ENCODE peak calls at places on chromosomes 7 and 10, in five cellular contexts. One of them, this sample, is unnamed.
A peak's percentile ranks its signal among the peaks of the same experiment; 100 is the strongest.

GRCh38 chr7:50658696-50659095 is 93.5 kb upstream of the DDC start:
- DNase-seq in fibroblast of lung: no peak
- DNase-seq in astrocyte: no peak
- DNase-seq in K562: no peak
- DNase-seq in GM23248: no peak
- DNase-seq in this sample: no peak

GRCh38 chr7:55253188-55253587 is 111.9 kb upstream of the LANCL2 start:
- DNase-seq in GM23248: no peak
- DNase-seq in K562: no peak
- DNase-seq in fibroblast of lung: no peak
- DNase-seq in astrocyte: no peak
- DNase-seq in this sample: no peak

GRCh38 chr10:88389456-88389855 is 193.7 kb downstream of the RNLS start:
- DNase-seq in fibroblast of lung: peak; percentile 83
- DNase-seq in astrocyte: no peak
- DNase-seq in K562: no peak
- DNase-seq in GM23248: peak; percentile 60
- DNase-seq in this sample: peak; percentile 27

GRCh38 chr10:8283986-8284385 is 229.5 kb downstream of the GATA3 start:
- DNase-seq in astrocyte: peak; percentile 77
- DNase-seq in fibroblast of lung: no peak
- DNase-seq in K562: no peak
- DNase-seq in GM23248: no peak
- DNase-seq in this sample: no peak

GRCh38 chr7:73999664-74000420 is 28.1 kb upstream of the ELN start:
- DNase-seq in fibroblast of lung: peak; percentile 85
- DNase-seq in K562: no peak
- DNase-seq in astrocyte: peak; percentile 95
- DNase-seq in GM23248: peak; percentile 93
- DNase-seq in this sample: no peak

GRCh38 chr10:3229815-3230214 is 57.2 kb upstream of the PITRM1 start:
- DNase-seq in fibroblast of lung: no peak
- DNase-seq in astrocyte: peak; percentile 36
- DNase-seq in GM23248: peak; percentile 60
- DNase-seq in K562: no peak
- DNase-seq in this sample: no peak

GRCh38 chr7:47937065-47937687 is 11.1 kb downstream of the PKD1L1 start:
- DNase-seq in GM23248: no peak
- DNase-seq in astrocyte: no peak
- DNase-seq in fibroblast of lung: no peak
- DNase-seq in K562: no peak
- DNase-seq in this sample: peak; percentile 20

GRCh38 chr7:116689787-116690186 is 17.8 kb downstream of the MET start:
- DNase-seq in K562: no peak
- DNase-seq in astrocyte: peak; percentile 73
- DNase-seq in fibroblast of lung: no peak
- DNase-seq in GM23248: peak; percentile 53
- DNase-seq in this sample: no peak

GRCh38 chr10:103448751-103449150 is 3.4 kb downstream of the CALHM2 start:
- DNase-seq in K562: no peak
- DNase-seq in fibroblast of lung: peak; percentile 79
- DNase-seq in GM23248: peak; percentile 97
- DNase-seq in astrocyte: peak; percentile 72
- DNase-seq in this sample: no peak

GRCh38 chr10:68759223-68759863 is 38.3 kb downstream of the CCAR1 start:
- DNase-seq in GM23248: no peak
- DNase-seq in K562: no peak
- DNase-seq in astrocyte: no peak
- DNase-seq in fibroblast of lung: no peak
- DNase-seq in this sample: no peak

GRCh38 chr10:106508920-106509319 is 655.6 kb downstream of the SORCS1 start:
- DNase-seq in K562: no peak
- DNase-seq in astrocyte: peak; percentile 1
- DNase-seq in fibroblast of lung: no peak
- DNase-seq in GM23248: peak; percentile 1
- DNase-seq in this sample: no peak

GRCh38 chr7:101954494-101954893 is 137.1 kb downstream of the CUX1 start:
- DNase-seq in astrocyte: no peak
- DNase-seq in fibroblast of lung: no peak
- DNase-seq in K562: no peak
- DNase-seq in GM23248: no peak
- DNase-seq in this sample: no peak

GRCh38 chr7:101951757-101952156 is 134.3 kb downstream of the CUX1 start:
- DNase-seq in K562: no peak
- DNase-seq in fibroblast of lung: no peak
- DNase-seq in astrocyte: no peak
- DNase-seq in GM23248: no peak
- DNase-seq in this sample: no peak

GRCh38 chr7:101953248-101953819 is 135.9 kb downstream of the CUX1 start:
- DNase-seq in fibroblast of lung: peak; percentile 91
- DNase-seq in astrocyte: peak; percentile 86
- DNase-seq in GM23248: peak; percentile 92
- DNase-seq in K562: no peak
- DNase-seq in this sample: no peak

GRCh38 chr7:101950450-101951119 is 133.2 kb downstream of the CUX1 start:
- DNase-seq in astrocyte: peak; percentile 65
- DNase-seq in fibroblast of lung: peak; percentile 90
- DNase-seq in K562: peak; percentile 79
- DNase-seq in GM23248: peak; percentile 63
- DNase-seq in this sample: peak; percentile 35

GRCh38 chr7:101952355-101953247 is 135.2 kb downstream of the CUX1 start:
- DNase-seq in fibroblast of lung: peak; percentile 91
- DNase-seq in K562: peak; percentile 42
- DNase-seq in GM23248: peak; percentile 91
- DNase-seq in astrocyte: peak; percentile 91
- DNase-seq in this sample: no peak
- H3K27ac ChIP-seq in fibroblast of lung: peak overlapping the region; percentile 75
- H3K27ac ChIP-seq in K562: no peak overlapping the region
- H3K27ac ChIP-seq in GM23248: peak overlapping the region; percentile 97
- H3K27ac ChIP-seq in astrocyte: peak overlapping the region; percentile 94
- H3K27ac ChIP-seq in this sample: no peak overlapping the region

DNA sequence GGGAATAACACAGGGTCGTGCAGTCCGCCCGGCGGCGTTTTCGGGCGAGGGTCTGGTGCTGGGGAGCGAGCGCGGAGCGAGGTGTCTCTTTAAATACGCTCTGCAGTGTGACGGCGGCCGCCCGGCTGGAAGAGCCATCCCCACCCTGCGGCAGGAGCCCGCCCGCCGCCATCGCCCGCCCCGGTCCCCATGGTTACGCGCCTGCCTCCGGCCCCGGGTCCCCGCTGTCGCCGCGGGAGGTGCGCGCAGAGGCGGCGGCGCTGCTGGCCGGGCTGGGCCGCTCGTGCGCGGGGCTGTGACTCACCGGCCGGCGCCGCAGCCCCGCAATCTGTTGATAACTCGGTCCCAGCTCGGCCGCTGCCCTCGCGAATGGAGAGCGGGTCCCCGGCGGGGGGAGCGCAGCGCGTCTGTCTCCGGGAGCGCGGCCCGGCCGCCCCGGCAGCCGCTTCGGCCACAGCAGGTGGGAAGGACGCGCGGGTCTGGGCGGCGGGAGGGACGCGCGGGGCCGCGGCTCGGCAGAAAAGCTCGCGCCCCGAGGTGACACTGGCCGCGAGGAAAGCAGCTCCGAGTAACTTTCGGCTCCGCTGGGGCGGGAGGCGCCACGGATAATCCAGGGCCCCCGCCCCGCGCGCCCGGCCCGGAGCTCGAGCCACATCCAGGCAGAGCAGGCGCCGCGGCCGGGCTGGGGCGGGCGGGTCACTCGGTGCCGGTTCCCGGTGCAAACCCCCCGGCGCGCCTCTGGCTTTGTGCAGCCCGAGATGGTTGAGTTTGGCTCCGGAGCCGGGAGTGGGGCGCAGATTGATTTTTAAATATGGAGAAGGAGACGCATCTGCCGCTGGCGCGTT is at the start of gene ADGRA1:
- DNase-seq in GM23248: peak; percentile 22
- DNase-seq in fibroblast of lung: no peak
- DNase-seq in K562: peak; percentile 20
- DNase-seq in astrocyte: no peak
- DNase-seq in this sample: peak; percentile 87
- TF ChIP-seq EZH2 in GM23248: no peak
- TF ChIP-seq EZH2 in fibroblast of lung: peak; percentile 33
- TF ChIP-seq EZH2 in K562: no peak
- TF ChIP-seq EZH2 in astrocyte: no peak
- TF ChIP-seq EZH2 in this sample: peak; percentile 92

GRCh38 chr7:102095933-102096332 is 190.7 kb upstream of the SH2B2 start:
- DNase-seq in astrocyte: no peak
- DNase-seq in fibroblast of lung: no peak
- DNase-seq in K562: no peak
- DNase-seq in GM23248: no peak
- DNase-seq in this sample: no peak

GRCh38 chr7:102093599-102094001 is 193.1 kb upstream of the SH2B2 start:
- DNase-seq in K562: no peak
- DNase-seq in fibroblast of lung: no peak
- DNase-seq in GM23248: no peak
- DNase-seq in astrocyte: no peak
- DNase-seq in this sample: no peak

GRCh38 chr7:102097601-102098161 is 189.0 kb upstream of the SH2B2 start:
- DNase-seq in GM23248: peak; percentile 35
- DNase-seq in K562: no peak
- DNase-seq in astrocyte: no peak
- DNase-seq in fibroblast of lung: no peak
- DNase-seq in this sample: peak; percentile 90

GRCh38 chr7:102096706-102097427 is 189.8 kb upstream of the SH2B2 start:
- DNase-seq in fibroblast of lung: no peak
- DNase-seq in K562: no peak
- DNase-seq in astrocyte: no peak
- DNase-seq in GM23248: no peak
- DNase-seq in this sample: peak; percentile 25

DNA sequence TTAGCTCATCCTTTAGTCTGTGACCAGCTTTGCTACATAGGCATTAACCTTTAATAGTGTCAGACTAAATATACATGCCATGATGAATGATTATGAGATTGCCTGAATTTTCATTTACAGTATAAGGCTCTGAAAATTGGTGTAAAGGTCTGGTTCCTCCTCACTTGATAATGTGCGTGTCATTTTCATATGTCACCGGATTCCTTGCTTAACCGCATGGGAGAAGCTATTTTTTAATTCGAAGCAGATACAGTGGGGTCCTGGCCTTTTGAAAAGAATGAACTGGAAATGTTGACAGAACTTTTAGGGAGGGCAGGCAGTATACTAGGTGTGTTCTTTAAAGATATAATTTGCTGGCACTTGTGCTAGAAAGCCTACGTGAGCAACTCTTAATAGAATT is 192.4 kb upstream of the SH2B2 start:
- DNase-seq in fibroblast of lung: no peak
- DNase-seq in K562: no peak
- DNase-seq in astrocyte: no peak
- DNase-seq in GM23248: no peak
- DNase-seq in this sample: no peak
- H3K9ac ChIP-seq in fibroblast of lung: no peak overlapping the region
- H3K9ac ChIP-seq in K562: no peak overlapping the region
- H3K9ac ChIP-seq in astrocyte: no peak overlapping the region
- H3K9ac ChIP-seq in GM23248: no peak overlapping the region
- H3K9ac ChIP-seq in this sample: no peak overlapping the region

GRCh38 chr10:15333909-15334649 is 37.0 kb downstream of the FAM171A1 start:
- DNase-seq in fibroblast of lung: peak; percentile 89
- DNase-seq in GM23248: no peak
- DNase-seq in astrocyte: peak; percentile 62
- DNase-seq in K562: no peak
- DNase-seq in this sample: no peak
- H3K27ac ChIP-seq in fibroblast of lung: no peak overlapping the region
- H3K27ac ChIP-seq in GM23248: no peak overlapping the region
- H3K27ac ChIP-seq in astrocyte: no peak overlapping the region
- H3K27ac ChIP-seq in K562: no peak overlapping the region
- H3K27ac ChIP-seq in this sample: no peak overlapping the region

DNA sequence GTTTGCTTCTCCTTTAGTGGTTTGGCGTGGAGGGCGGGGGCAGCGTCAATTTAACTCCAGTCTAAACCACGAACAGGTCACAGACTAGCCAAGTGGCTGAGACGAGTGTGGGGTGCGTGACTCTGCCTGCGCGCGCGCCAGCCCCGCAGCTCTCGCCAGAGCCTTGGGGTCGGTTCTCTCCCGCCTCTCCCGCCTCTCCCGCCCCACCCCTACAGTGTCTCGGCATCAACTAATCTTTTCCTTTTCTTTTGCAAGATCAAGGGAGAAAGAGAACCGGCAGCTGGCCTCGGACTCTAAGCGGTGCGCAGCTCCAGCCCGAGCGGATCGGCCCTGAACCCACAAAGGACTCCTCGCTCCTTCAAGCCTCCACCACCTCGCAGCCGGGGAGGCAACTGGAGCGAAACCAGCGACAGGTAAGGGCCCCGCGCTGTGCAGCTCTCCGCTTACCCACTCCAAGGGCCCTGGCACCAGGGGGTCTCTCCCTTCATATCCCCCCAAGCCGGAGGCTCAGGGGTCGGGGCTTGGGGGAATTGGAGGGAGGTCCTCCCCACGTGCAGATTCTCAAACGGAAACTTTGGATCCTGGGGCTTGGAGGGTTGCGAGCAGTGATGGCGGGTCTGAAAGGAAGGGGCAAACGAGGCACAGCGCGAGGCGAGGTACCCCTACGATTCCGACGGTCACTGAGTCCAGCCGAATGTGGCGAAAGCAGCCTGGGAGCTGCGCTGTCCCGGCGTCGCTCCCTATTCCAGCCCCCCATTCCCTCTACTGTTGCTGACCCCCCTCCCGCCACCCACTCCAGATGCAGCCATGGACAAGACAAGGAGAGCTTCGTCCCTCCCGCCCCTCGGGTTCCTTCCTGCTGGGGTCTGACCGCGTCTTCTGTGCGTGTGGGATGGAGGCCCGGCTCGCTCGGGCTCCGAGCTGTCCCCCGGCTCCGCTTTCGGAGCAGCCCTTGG is 832 bp downstream of the CHRM2 start:
- DNase-seq in astrocyte: peak; percentile 3
- DNase-seq in fibroblast of lung: peak; percentile 32
- DNase-seq in GM23248: peak; percentile 44
- DNase-seq in K562: no peak
- DNase-seq in this sample: peak; percentile 64
- TF ChIP-seq EZH2 in astrocyte: no peak
- TF ChIP-seq EZH2 in fibroblast of lung: no peak
- TF ChIP-seq EZH2 in GM23248: no peak
- TF ChIP-seq EZH2 in K562: no peak
- TF ChIP-seq EZH2 in this sample: peak; percentile 75

GRCh38 chr10:11335881-11336430 is 275.5 kb downstream of the USP6NL start:
- DNase-seq in fibroblast of lung: no peak
- DNase-seq in GM23248: no peak
- DNase-seq in astrocyte: no peak
- DNase-seq in K562: no peak
- DNase-seq in this sample: no peak
- H3K9ac ChIP-seq in fibroblast of lung: no peak overlapping the region
- H3K9ac ChIP-seq in GM23248: no peak overlapping the region
- H3K9ac ChIP-seq in astrocyte: no peak overlapping the region
- H3K9ac ChIP-seq in K562: no peak overlapping the region
- H3K9ac ChIP-seq in this sample: no peak overlapping the region

GRCh38 chr10:10796061-10796773 is 221.5 kb upstream of the CELF2 start:
- DNase-seq in GM23248: peak; percentile 70
- DNase-seq in K562: no peak
- DNase-seq in astrocyte: no peak
- DNase-seq in fibroblast of lung: peak; percentile 73
- DNase-seq in this sample: no peak
- H3K27ac ChIP-seq in GM23248: peak overlapping the region; percentile 71
- H3K27ac ChIP-seq in K562: no peak overlapping the region
- H3K27ac ChIP-seq in astrocyte: peak overlapping the region; percentile 57
- H3K27ac ChIP-seq in fibroblast of lung: peak overlapping the region; percentile 40
- H3K27ac ChIP-seq in this sample: no peak overlapping the region

DNA sequence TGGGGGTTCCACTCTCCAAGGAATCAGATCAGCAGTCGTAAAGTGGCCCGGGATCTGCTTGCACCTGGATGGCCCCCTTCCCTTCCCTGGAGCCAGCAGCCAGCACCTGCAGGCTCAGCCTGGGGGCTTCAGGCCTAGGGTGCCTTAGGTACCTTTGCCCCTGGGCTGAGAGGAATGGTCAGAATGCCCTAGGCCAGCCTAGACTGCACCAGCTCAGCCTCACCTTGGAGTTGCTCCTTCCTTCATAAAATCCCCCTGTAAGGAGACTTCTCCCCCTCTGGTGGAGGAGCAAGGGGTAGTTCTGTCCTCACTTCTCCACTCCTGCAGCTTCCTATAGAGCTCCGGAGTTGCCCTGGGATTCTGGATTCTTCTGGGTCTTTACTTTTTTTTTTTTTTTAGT is 32.4 kb upstream of the LBX1 start:
- DNase-seq in GM23248: no peak
- DNase-seq in astrocyte: no peak
- DNase-seq in K562: no peak
- DNase-seq in fibroblast of lung: no peak
- DNase-seq in this sample: no peak
- TF ChIP-seq EZH2 in GM23248: no peak
- TF ChIP-seq EZH2 in astrocyte: no peak
- TF ChIP-seq EZH2 in K562: no peak
- TF ChIP-seq EZH2 in fibroblast of lung: no peak
- TF ChIP-seq EZH2 in this sample: no peak